ENCODE peak calls at places on chromosomes 12 and 14, in eight cellular contexts. Z is Karpas-422, K is H9, B is neuronal stem cell, Y is mesendoderm, J is IMR-90, N is HepG2, G is endodermal cell. X is an unnamed sample.

GRCh38 chr14:64671591-64671990 is 32.6 kb upstream of the PLEKHG3 start:
- DNase-seq in Z (peak), K (no peak), B (peak), Y (peak), J (peak), N (peak), G (no peak), X (peak)

GRCh38 chr12:27123642-27124041 is 41.3 kb upstream of the C12orf71 start:
- DNase-seq in Z (peak), K (no peak), B (no peak), Y (peak), J (no peak), N (peak), G (no peak), X (no peak)

GRCh38 chr14:37596790-37597189 is 1.4 kb downstream of the TTC6 start:
- DNase-seq in Z (no peak), K (no peak), B (no peak), Y (no peak), J (no peak), N (no peak), G (no peak), X (no peak)

GRCh38 chr14:68487805-68488590 is 304.9 kb downstream of the ZFP36L1 start:
- DNase-seq in Z (no peak), K (no peak), B (no peak), Y (no peak), J (peak), N (no peak), G (no peak), X (no peak)

GRCh38 chr12:38850463-38850862 is 54.9 kb downstream of the CPNE8 start:
- DNase-seq in Z (no peak), K (no peak), B (no peak), Y (no peak), J (no peak), N (no peak), G (no peak), X (no peak)

GRCh38 chr12:94783862-94784261 is 133.5 kb upstream of the TMCC3 start:
- DNase-seq in Z (peak), K (no peak), B (no peak), Y (no peak), J (peak), N (no peak), G (no peak), X (no peak)

GRCh38 chr14:96131836-96132235 is 72.8 kb upstream of the BDKRB2 start:
- DNase-seq in Z (no peak), K (no peak), B (no peak), Y (no peak), J (no peak), N (no peak), G (no peak), X (no peak)

GRCh38 chr12:13817131-13817530 is 164.3 kb downstream of the GRIN2B start:
- DNase-seq in Z (no peak), K (no peak), B (no peak), Y (no peak), J (no peak), N (no peak), G (no peak), X (no peak)

GRCh38 chr12:19539836-19540235 is 100.5 kb downstream of the AEBP2 start:
- DNase-seq in Z (no peak), K (no peak), B (no peak), Y (peak), J (no peak), N (no peak), G (no peak), X (no peak)

GRCh38 chr14:59905193-59905592 is 14.8 kb upstream of the LRRC9 start:
- DNase-seq in Z (no peak), K (no peak), B (no peak), Y (no peak), J (peak), N (no peak), G (no peak), X (no peak)

GRCh38 chr14:69101331-69101826 is 51.5 kb downstream of the DCAF5 start:
- DNase-seq in Z (peak), K (no peak), B (no peak), Y (peak), J (peak), N (no peak), G (no peak), X (peak)

GRCh38 chr12:124454352-124454725 is 113.1 kb downstream of the NCOR2 start:
- DNase-seq in Z (no peak), K (no peak), B (no peak), Y (no peak), J (no peak), N (no peak), G (no peak), X (no peak)

GRCh38 chr12:124456133-124456651 is 111.2 kb downstream of the NCOR2 start:
- DNase-seq in Z (no peak), K (no peak), B (no peak), Y (no peak), J (no peak), N (no peak), G (no peak), X (no peak)

GRCh38 chr12:124454735-124455134 is 112.7 kb downstream of the NCOR2 start:
- DNase-seq in Z (no peak), K (no peak), B (no peak), Y (no peak), J (no peak), N (no peak), G (no peak), X (no peak)

GRCh38 chr12:124456652-124457152 is 110.7 kb downstream of the NCOR2 start:
- DNase-seq in Z (no peak), K (no peak), B (no peak), Y (no peak), J (no peak), N (no peak), G (no peak), X (no peak)

GRCh38 chr12:124455336-124455735 is 112.1 kb downstream of the NCOR2 start:
- DNase-seq in Z (no peak), K (no peak), B (no peak), Y (no peak), J (no peak), N (no peak), G (no peak), X (no peak)
- H3K9ac ChIP-seq in Z (no peak), K (no peak), B (no peak), Y (no peak), J (no peak), N (no peak), G (no peak), X (no peak)

DNA sequence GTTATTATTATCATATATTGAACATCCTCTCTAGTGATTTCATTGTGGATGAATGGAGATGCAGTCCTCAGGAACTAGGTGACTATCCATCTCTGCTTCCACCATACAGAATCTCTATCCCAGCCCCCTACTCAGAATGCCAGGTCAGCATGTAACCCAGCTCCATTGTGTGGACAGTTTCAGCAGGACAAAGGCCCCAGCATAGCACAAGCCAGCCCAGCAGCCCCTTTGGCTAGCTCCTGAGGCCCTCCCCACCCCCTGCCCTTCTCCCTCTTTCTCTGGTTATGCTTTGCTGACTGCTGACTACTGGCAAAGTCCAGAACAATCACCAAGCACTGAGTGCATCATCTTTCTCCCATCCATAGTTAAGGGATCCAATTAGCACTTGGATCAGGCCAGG is 5.8 kb upstream of the SPRYD4 start:
- DNase-seq in Z (no peak), K (peak), B (peak), Y (no peak), J (no peak), N (no peak), G (no peak), X (no peak)
- H3K27ac ChIP-seq in Z (no peak), K (no peak), B (peak), Y (no peak), J (no peak), N (no peak), G (peak), X (no peak)

GRCh38 chr12:25960926-25961325 is 2.4 kb downstream of the RASSF8 start:
- DNase-seq in Z (no peak), K (no peak), B (no peak), Y (no peak), J (peak), N (no peak), G (no peak), X (no peak)

GRCh38 chr12:25959069-25959961 is 833 bp downstream of the RASSF8 start:
- DNase-seq in Z (no peak), K (peak), B (no peak), Y (peak), J (peak), N (no peak), G (peak), X (no peak)

GRCh38 chr12:25958254-25959068 is at the start of gene RASSF8:
- DNase-seq in Z (peak), K (peak), B (peak), Y (peak), J (peak), N (peak), G (peak), X (no peak)

GRCh38 chr12:25957898-25958253 is 606 bp upstream of the RASSF8 start:
- DNase-seq in Z (peak), K (no peak), B (no peak), Y (peak), J (peak), N (no peak), G (no peak), X (no peak)

GRCh38 chr12:25960176-25960575 is 1.7 kb downstream of the RASSF8 start:
- DNase-seq in Z (no peak), K (no peak), B (no peak), Y (peak), J (peak), N (no peak), G (peak), X (no peak)
- H3K9ac ChIP-seq in Z (no peak), K (no peak), B (no peak), Y (peak), J (peak), N (no peak), G (peak), X (no peak)

GRCh38 chr12:42789808-42790760 is 200.5 kb upstream of the PRICKLE1 start:
- DNase-seq in Z (no peak), K (no peak), B (no peak), Y (no peak), J (no peak), N (no peak), G (no peak), X (peak)

GRCh38 chr12:42791399-42791798 is 201.9 kb upstream of the PRICKLE1 start:
- DNase-seq in Z (no peak), K (no peak), B (no peak), Y (no peak), J (no peak), N (no peak), G (no peak), X (no peak)

GRCh38 chr12:42790761-42791151 is 201.2 kb upstream of the PRICKLE1 start:
- DNase-seq in Z (no peak), K (no peak), B (no peak), Y (peak), J (peak), N (no peak), G (peak), X (peak)

GRCh38 chr12:42785944-42786343 is 196.4 kb upstream of the PRICKLE1 start:
- DNase-seq in Z (no peak), K (no peak), B (no peak), Y (no peak), J (no peak), N (no peak), G (no peak), X (no peak)

GRCh38 chr12:42786400-42786799 is 196.9 kb upstream of the PRICKLE1 start:
- DNase-seq in Z (no peak), K (no peak), B (no peak), Y (no peak), J (peak), N (no peak), G (no peak), X (no peak)
- H3K27ac ChIP-seq in Z (no peak), K (no peak), B (no peak), Y (no peak), J (no peak), N (no peak), G (no peak), X (no peak)